ENCODE peak calls at places on chromosome 1, in nine cellular contexts. One of them, this sample, is unnamed.
A peak's percentile ranks its signal among the peaks of the same experiment; 100 is the strongest.

GRCh38 chr1:50701706-50702317 is 258.3 kb downstream of the FAF1 start:
- DNase-seq in activated naive CD8-positive, alpha-beta T cell treated with anti-CD3 and anti-CD28 coated beads, Interleukin-2, amount 50 U/mL, for 24 hours: no peak
- DNase-seq in iPS-NIHi11: no peak
- DNase-seq in GDM1: no peak
- DNase-seq in SW480: no peak
- DNase-seq in Peyer's patch: no peak
- DNase-seq in H7: no peak
- DNase-seq in CD14-positive monocyte: no peak
- DNase-seq in stimulated activated CD4-positive, alpha-beta T cell treated with anti-CD3 and anti-CD28 coated beads, Interleukin-12 subunit alpha, Interleukin-12 subunit beta, amount 100 ng/mL, for 48 hours: no peak
- DNase-seq in this sample: no peak

GRCh38 chr1:53046930-53047329 is 15.1 kb upstream of the PODN start:
- DNase-seq in activated naive CD8-positive, alpha-beta T cell treated with anti-CD3 and anti-CD28 coated beads, Interleukin-2, amount 50 U/mL, for 24 hours: no peak
- DNase-seq in iPS-NIHi11: peak; percentile 39
- DNase-seq in GDM1: no peak
- DNase-seq in SW480: peak; percentile 8
- DNase-seq in Peyer's patch: no peak
- DNase-seq in H7: no peak
- DNase-seq in CD14-positive monocyte: no peak
- DNase-seq in stimulated activated CD4-positive, alpha-beta T cell treated with anti-CD3 and anti-CD28 coated beads, Interleukin-12 subunit alpha, Interleukin-12 subunit beta, amount 100 ng/mL, for 48 hours: no peak
- DNase-seq in this sample: no peak

GRCh38 chr1:6035719-6036118 is 10.0 kb upstream of the KCNAB2 start:
- DNase-seq in activated naive CD8-positive, alpha-beta T cell treated with anti-CD3 and anti-CD28 coated beads, Interleukin-2, amount 50 U/mL, for 24 hours: no peak
- DNase-seq in iPS-NIHi11: no peak
- DNase-seq in GDM1: no peak
- DNase-seq in SW480: no peak
- DNase-seq in Peyer's patch: no peak
- DNase-seq in H7: peak; percentile 74
- DNase-seq in CD14-positive monocyte: no peak
- DNase-seq in stimulated activated CD4-positive, alpha-beta T cell treated with anti-CD3 and anti-CD28 coated beads, Interleukin-12 subunit alpha, Interleukin-12 subunit beta, amount 100 ng/mL, for 48 hours: no peak
- DNase-seq in this sample: no peak

GRCh38 chr1:246269466-246269865 is 237.6 kb downstream of the SMYD3 start:
- DNase-seq in activated naive CD8-positive, alpha-beta T cell treated with anti-CD3 and anti-CD28 coated beads, Interleukin-2, amount 50 U/mL, for 24 hours: no peak
- DNase-seq in iPS-NIHi11: no peak
- DNase-seq in GDM1: no peak
- DNase-seq in SW480: no peak
- DNase-seq in Peyer's patch: no peak
- DNase-seq in H7: no peak
- DNase-seq in CD14-positive monocyte: no peak
- DNase-seq in stimulated activated CD4-positive, alpha-beta T cell treated with anti-CD3 and anti-CD28 coated beads, Interleukin-12 subunit alpha, Interleukin-12 subunit beta, amount 100 ng/mL, for 48 hours: no peak
- DNase-seq in this sample: no peak

GRCh38 chr1:41631971-41632370 is 147.5 kb upstream of the EDN2 start:
- DNase-seq in activated naive CD8-positive, alpha-beta T cell treated with anti-CD3 and anti-CD28 coated beads, Interleukin-2, amount 50 U/mL, for 24 hours: no peak
- DNase-seq in iPS-NIHi11: no peak
- DNase-seq in GDM1: no peak
- DNase-seq in SW480: no peak
- DNase-seq in Peyer's patch: no peak
- DNase-seq in H7: no peak
- DNase-seq in CD14-positive monocyte: no peak
- DNase-seq in stimulated activated CD4-positive, alpha-beta T cell treated with anti-CD3 and anti-CD28 coated beads, Interleukin-12 subunit alpha, Interleukin-12 subunit beta, amount 100 ng/mL, for 48 hours: no peak
- DNase-seq in this sample: no peak

GRCh38 chr1:3886106-3886670 is 13.9 kb downstream of the C1orf174 start:
- DNase-seq in activated naive CD8-positive, alpha-beta T cell treated with anti-CD3 and anti-CD28 coated beads, Interleukin-2, amount 50 U/mL, for 24 hours: no peak
- DNase-seq in iPS-NIHi11: no peak
- DNase-seq in GDM1: no peak
- DNase-seq in SW480: no peak
- DNase-seq in Peyer's patch: no peak
- DNase-seq in H7: no peak
- DNase-seq in CD14-positive monocyte: no peak
- DNase-seq in stimulated activated CD4-positive, alpha-beta T cell treated with anti-CD3 and anti-CD28 coated beads, Interleukin-12 subunit alpha, Interleukin-12 subunit beta, amount 100 ng/mL, for 48 hours: no peak
- DNase-seq in this sample: no peak

GRCh38 chr1:169049258-169049936 is 57.1 kb upstream of the ATP1B1 start:
- DNase-seq in activated naive CD8-positive, alpha-beta T cell treated with anti-CD3 and anti-CD28 coated beads, Interleukin-2, amount 50 U/mL, for 24 hours: peak; percentile 47
- DNase-seq in iPS-NIHi11: no peak
- DNase-seq in GDM1: no peak
- DNase-seq in SW480: no peak
- DNase-seq in Peyer's patch: no peak
- DNase-seq in H7: no peak
- DNase-seq in CD14-positive monocyte: no peak
- DNase-seq in stimulated activated CD4-positive, alpha-beta T cell treated with anti-CD3 and anti-CD28 coated beads, Interleukin-12 subunit alpha, Interleukin-12 subunit beta, amount 100 ng/mL, for 48 hours: peak; percentile 29
- DNase-seq in this sample: no peak

GRCh38 chr1:27403065-27403726 is 10.8 kb downstream of the GPR3 start:
- DNase-seq in activated naive CD8-positive, alpha-beta T cell treated with anti-CD3 and anti-CD28 coated beads, Interleukin-2, amount 50 U/mL, for 24 hours: peak; percentile 56
- DNase-seq in iPS-NIHi11: no peak
- DNase-seq in GDM1: no peak
- DNase-seq in SW480: no peak
- DNase-seq in Peyer's patch: peak; percentile 81
- DNase-seq in H7: peak; percentile 75
- DNase-seq in CD14-positive monocyte: no peak
- DNase-seq in stimulated activated CD4-positive, alpha-beta T cell treated with anti-CD3 and anti-CD28 coated beads, Interleukin-12 subunit alpha, Interleukin-12 subunit beta, amount 100 ng/mL, for 48 hours: no peak
- DNase-seq in this sample: no peak

GRCh38 chr1:236736761-236737160 is 50.5 kb downstream of the ACTN2 start:
- DNase-seq in activated naive CD8-positive, alpha-beta T cell treated with anti-CD3 and anti-CD28 coated beads, Interleukin-2, amount 50 U/mL, for 24 hours: no peak
- DNase-seq in iPS-NIHi11: no peak
- DNase-seq in GDM1: no peak
- DNase-seq in SW480: no peak
- DNase-seq in Peyer's patch: no peak
- DNase-seq in H7: peak; percentile 49
- DNase-seq in CD14-positive monocyte: no peak
- DNase-seq in stimulated activated CD4-positive, alpha-beta T cell treated with anti-CD3 and anti-CD28 coated beads, Interleukin-12 subunit alpha, Interleukin-12 subunit beta, amount 100 ng/mL, for 48 hours: no peak
- DNase-seq in this sample: no peak

GRCh38 chr1:198088360-198089071 is 68.3 kb upstream of the NEK7 start:
- DNase-seq in activated naive CD8-positive, alpha-beta T cell treated with anti-CD3 and anti-CD28 coated beads, Interleukin-2, amount 50 U/mL, for 24 hours: peak; percentile 3
- DNase-seq in iPS-NIHi11: peak; percentile 40
- DNase-seq in GDM1: peak; percentile 68
- DNase-seq in SW480: peak; percentile 35
- DNase-seq in Peyer's patch: no peak
- DNase-seq in H7: peak; percentile 35
- DNase-seq in CD14-positive monocyte: no peak
- DNase-seq in stimulated activated CD4-positive, alpha-beta T cell treated with anti-CD3 and anti-CD28 coated beads, Interleukin-12 subunit alpha, Interleukin-12 subunit beta, amount 100 ng/mL, for 48 hours: no peak
- DNase-seq in this sample: no peak

GRCh38 chr1:202498542-202498941 is 150.0 kb downstream of the PPP1R12B start:
- DNase-seq in activated naive CD8-positive, alpha-beta T cell treated with anti-CD3 and anti-CD28 coated beads, Interleukin-2, amount 50 U/mL, for 24 hours: no peak
- DNase-seq in iPS-NIHi11: no peak
- DNase-seq in GDM1: no peak
- DNase-seq in SW480: no peak
- DNase-seq in Peyer's patch: no peak
- DNase-seq in H7: no peak
- DNase-seq in CD14-positive monocyte: no peak
- DNase-seq in stimulated activated CD4-positive, alpha-beta T cell treated with anti-CD3 and anti-CD28 coated beads, Interleukin-12 subunit alpha, Interleukin-12 subunit beta, amount 100 ng/mL, for 48 hours: no peak
- DNase-seq in this sample: no peak